ENCODE peak calls at places on chromosomes 16 and 17, in eight cellular contexts. W, H, C, Q, F, R, B and G are unnamed samples.

GRCh38 chr16:77767211-77767610 is 21.2 kb upstream of the VAT1L start:
- DNase-seq in W (no peak), H (peak; percentile 29), C (no peak), Q (no peak), F (no peak), R (no peak), B (peak; percentile 34), G (no peak)

GRCh38 chr16:11414815-11415775 is 69.8 kb downstream of the RMI2 start:
- DNase-seq in W (no peak), H (no peak), C (no peak), Q (no peak), F (no peak), R (no peak), B (no peak), G (no peak)

GRCh38 chr16:87464691-87465300 is 28.0 kb downstream of the ZCCHC14 start:
- DNase-seq in W (no peak), H (peak; percentile 91), C (peak; percentile 60), Q (peak; percentile 61), F (no peak), R (peak; percentile 61), B (peak; percentile 93), G (peak; percentile 88)

GRCh38 chr17:35804658-35805192 is 4.6 kb upstream of the TAF15 start:
- DNase-seq in W (no peak), H (peak; percentile 91), C (peak; percentile 66), Q (no peak), F (peak; percentile 76), R (peak; percentile 85), B (peak; percentile 64), G (peak; percentile 94)

GRCh38 chr17:2191785-2192184 is 111.8 kb downstream of the SMG6 start:
- DNase-seq in W (no peak), H (no peak), C (no peak), Q (no peak), F (no peak), R (no peak), B (no peak), G (no peak)

GRCh38 chr16:84603115-84603816 is 14.6 kb downstream of the COTL1 start:
- DNase-seq in W (no peak), H (peak; percentile 98), C (peak; percentile 55), Q (peak; percentile 76), F (peak; percentile 76), R (peak; percentile 92), B (peak; percentile 97), G (peak; percentile 97)

GRCh38 chr16:55116165-55116894 is 185.7 kb downstream of the IRX5 start:
- DNase-seq in W (no peak), H (peak; percentile 5), C (no peak), Q (no peak), F (no peak), R (no peak), B (no peak), G (peak; percentile 29)

GRCh38 chr16:9627427-9627826 is 536.0 kb downstream of the HAPSTR1 start:
- DNase-seq in W (no peak), H (no peak), C (no peak), Q (no peak), F (no peak), R (no peak), B (no peak), G (no peak)

GRCh38 chr17:69228576-69228975 is at the start of gene ABCA10:
- DNase-seq in W (no peak), H (peak; percentile 7), C (no peak), Q (no peak), F (no peak), R (no peak), B (no peak), G (no peak)

GRCh38 chr17:58703137-58703846 is 10.9 kb downstream of the RAD51C start:
- DNase-seq in W (no peak), H (peak; percentile 62), C (no peak), Q (no peak), F (no peak), R (peak; percentile 74), B (no peak), G (peak; percentile 42)

GRCh38 chr17:28097901-28098300 is 55.4 kb downstream of the NLK start:
- DNase-seq in W (no peak), H (no peak), C (no peak), Q (no peak), F (no peak), R (peak; percentile 19), B (no peak), G (no peak)

GRCh38 chr16:85250609-85251223 is 138.4 kb upstream of the CIBAR2 start:
- DNase-seq in W (no peak), H (no peak), C (no peak), Q (no peak), F (no peak), R (no peak), B (no peak), G (no peak)

DNA sequence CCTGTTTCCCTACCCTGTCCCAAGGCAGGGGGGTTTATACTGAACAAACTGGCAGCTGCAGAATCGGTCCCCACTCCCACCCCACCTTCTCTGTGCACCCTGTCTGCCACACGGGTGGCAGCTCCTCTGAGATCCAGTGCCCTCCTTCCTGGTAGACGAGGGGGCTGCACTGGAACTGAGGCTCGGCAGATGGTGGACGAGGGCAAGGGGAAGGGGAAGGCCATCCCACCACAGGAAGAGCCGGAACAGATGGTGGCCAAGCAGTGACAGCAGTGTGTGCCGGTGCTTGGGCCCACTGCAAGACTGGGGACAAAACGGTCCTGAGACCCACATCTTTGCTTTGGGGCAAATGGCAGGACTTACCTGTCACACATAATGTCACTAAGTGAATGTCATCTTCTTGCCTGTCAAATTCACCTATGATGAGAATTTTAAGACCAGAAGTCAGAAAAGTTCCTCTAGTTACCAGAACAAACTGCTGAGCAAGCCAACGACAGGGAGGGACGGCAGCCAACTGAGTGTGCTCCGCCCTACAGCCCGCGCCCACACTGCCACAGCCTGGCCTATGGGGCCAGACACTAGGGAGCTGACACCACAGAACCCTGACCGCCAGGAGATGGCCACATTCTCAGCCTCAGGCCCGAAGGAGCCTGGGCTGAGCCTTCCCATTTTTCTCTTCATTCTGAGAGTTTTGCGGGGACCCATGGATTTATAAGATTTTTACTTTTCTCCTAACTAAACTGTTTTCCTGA is 14.4 kb downstream of the NTAN1 start:
- DNase-seq in W (no peak), H (peak; percentile 22), C (peak; percentile 80), Q (peak; percentile 81), F (no peak), R (no peak), B (peak; percentile 81), G (no peak)
- TF ChIP-seq CTCF in W (no peak), H (no peak), C (no peak), Q (peak; percentile 40), F (no peak), R (no peak), B (no peak), G (no peak)

GRCh38 chr16:53922067-53922804 is 218.3 kb downstream of the FTO start:
- DNase-seq in W (no peak), H (no peak), C (no peak), Q (no peak), F (no peak), R (no peak), B (no peak), G (no peak)

GRCh38 chr16:53921042-53921441 is 217.1 kb downstream of the FTO start:
- DNase-seq in W (no peak), H (no peak), C (no peak), Q (no peak), F (no peak), R (no peak), B (no peak), G (no peak)

GRCh38 chr16:53924311-53924860 is 220.4 kb downstream of the FTO start:
- DNase-seq in W (no peak), H (no peak), C (no peak), Q (no peak), F (no peak), R (no peak), B (no peak), G (no peak)

GRCh38 chr16:53925011-53925410 is 221.1 kb downstream of the FTO start:
- DNase-seq in W (no peak), H (no peak), C (no peak), Q (no peak), F (no peak), R (no peak), B (no peak), G (no peak)

DNA sequence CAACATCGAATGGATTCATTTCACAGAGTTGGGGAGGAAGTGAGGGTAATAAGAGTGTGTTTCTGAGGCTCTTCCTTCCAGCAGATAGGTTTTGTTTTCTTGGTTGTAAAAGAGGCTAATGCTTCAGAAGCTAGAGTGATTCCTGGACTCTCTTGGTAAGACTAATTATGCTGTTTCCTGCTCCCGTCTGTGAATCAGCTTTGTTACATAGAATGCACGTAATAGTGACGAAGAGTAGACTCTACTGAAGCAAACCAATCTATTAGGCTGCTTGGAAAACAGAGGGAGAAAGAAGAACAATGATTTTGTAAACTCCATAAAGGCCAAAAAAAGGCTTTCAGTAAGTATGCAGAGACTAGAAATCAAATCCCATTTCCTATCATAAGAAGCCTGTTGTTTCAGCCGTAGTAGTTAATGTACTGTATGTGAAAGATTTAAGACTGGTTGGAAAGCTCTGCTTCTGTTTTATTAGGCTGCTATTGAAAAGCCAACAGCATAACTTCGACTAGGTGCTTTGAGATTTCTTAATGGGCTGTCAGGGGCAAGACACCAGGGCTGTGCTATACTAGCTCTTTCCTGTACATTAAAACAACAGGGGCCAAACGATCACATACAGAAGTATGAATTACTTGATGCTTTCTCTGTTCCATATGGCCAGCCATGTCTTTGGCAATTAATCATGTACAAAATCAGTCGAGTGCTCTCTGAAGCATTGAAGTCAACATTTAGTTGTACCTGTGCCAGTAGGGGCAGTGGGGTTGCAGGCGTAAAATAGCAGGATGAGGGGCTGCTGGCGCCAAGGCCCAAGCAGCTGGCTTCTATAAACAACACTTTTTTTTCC is 219.1 kb downstream of the FTO start:
- DNase-seq in W (no peak), H (peak; percentile 28), C (no peak), Q (no peak), F (no peak), R (no peak), B (no peak), G (no peak)
- TF ChIP-seq CTCF in W (no peak), H (no peak), C (no peak), Q (no peak), F (no peak), R (no peak), B (no peak), G (no peak)

DNA sequence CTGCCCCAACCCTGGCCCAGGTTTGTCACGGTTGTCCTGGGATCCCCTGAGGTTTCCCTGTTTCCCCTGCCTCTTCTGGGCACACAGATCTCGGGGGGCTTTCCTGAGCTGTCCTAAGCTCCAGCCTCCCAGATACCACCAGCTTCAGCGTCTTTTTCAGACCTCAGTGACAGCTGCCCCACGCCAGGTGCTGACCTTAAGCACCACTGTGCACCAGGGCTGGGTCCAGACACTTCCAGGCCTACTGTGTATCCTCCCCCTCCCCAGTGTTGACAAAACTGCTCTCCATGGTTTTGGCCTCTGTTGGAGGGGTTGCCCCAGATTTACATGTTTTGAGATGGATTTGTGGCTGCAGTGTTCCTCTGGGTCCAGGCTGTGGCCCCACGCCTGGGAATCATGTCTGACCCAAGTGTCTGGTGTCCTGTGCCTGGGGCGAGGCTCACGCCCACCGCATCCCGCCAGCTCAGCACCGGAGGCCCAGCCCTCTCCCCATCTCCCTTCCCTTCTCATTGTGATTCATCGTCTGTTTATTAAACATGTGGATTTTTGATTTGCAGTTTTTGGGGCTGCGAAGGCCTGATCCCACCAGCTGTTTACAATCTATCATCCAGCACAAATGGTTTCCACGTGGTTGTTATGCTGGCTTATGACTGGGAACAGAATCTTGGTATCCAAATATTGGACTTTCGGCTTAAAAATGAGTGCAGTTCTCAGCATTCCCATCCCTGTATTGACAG is 82.1 kb downstream of the METRNL start:
- DNase-seq in W (no peak), H (peak; percentile 19), C (no peak), Q (no peak), F (no peak), R (peak; percentile 12), B (no peak), G (peak; percentile 20)
- TF ChIP-seq CTCF in W (no peak), H (no peak), C (no peak), Q (no peak), F (no peak), R (no peak), B (no peak), G (no peak)

GRCh38 chr17:20223808-20224328 is 214.7 kb downstream of the SPECC1 start:
- DNase-seq in W (no peak), H (peak; percentile 9), C (no peak), Q (no peak), F (no peak), R (peak; percentile 31), B (no peak), G (peak; percentile 29)
- TF ChIP-seq CTCF in W (no peak), H (no peak), C (no peak), Q (no peak), F (no peak), R (no peak), B (no peak), G (peak; percentile 30)